ENCODE peak calls at places on chromosomes 4 and X, in nine cellular contexts. J, U, Q, S, L, O, W, M and R are unnamed samples.

GRCh38 chr4:140309124-140309870 is 64.1 kb upstream of the SCOC start:
- DNase-seq in J (no peak), U (no peak), Q (no peak), S (no peak), L (no peak), O (no peak), W (peak), M (peak), R (no peak)

GRCh38 chrX:108070891-108071290 is 20.5 kb downstream of the PSMD10 start:
- DNase-seq in J (peak), U (no peak), Q (no peak), S (no peak), L (no peak), O (no peak), W (peak), M (no peak), R (no peak)

GRCh38 chrX:132591719-132592275 is 103.0 kb upstream of the MBNL3 start:
- DNase-seq in J (no peak), U (no peak), Q (peak), S (no peak), L (no peak), O (no peak), W (no peak), M (no peak), R (no peak)

GRCh38 chr4:82515705-82516104 is 46.1 kb downstream of the TMEM150C start:
- DNase-seq in J (no peak), U (no peak), Q (peak), S (no peak), L (no peak), O (no peak), W (peak), M (no peak), R (no peak)

GRCh38 chr4:136687118-136687517 is 845.2 kb downstream of the PCDH18 start:
- DNase-seq in J (no peak), U (no peak), Q (no peak), S (no peak), L (no peak), O (no peak), W (no peak), M (peak), R (no peak)

GRCh38 chrX:8981742-8982141 is 52.2 kb downstream of the FAM9B start:
- DNase-seq in J (no peak), U (peak), Q (no peak), S (peak), L (no peak), O (no peak), W (no peak), M (no peak), R (no peak)

GRCh38 chr4:184280591-184281071 is 63.0 kb upstream of the ENPP6 start:
- DNase-seq in J (no peak), U (peak), Q (no peak), S (peak), L (no peak), O (no peak), W (no peak), M (peak), R (peak)

GRCh38 chr4:174528226-174528625 is 5.9 kb upstream of the HPGD start:
- DNase-seq in J (no peak), U (no peak), Q (no peak), S (no peak), L (no peak), O (no peak), W (no peak), M (no peak), R (no peak)

GRCh38 chr4:76822294-76822693 is 75.7 kb downstream of the SOWAHB start:
- DNase-seq in J (no peak), U (no peak), Q (no peak), S (no peak), L (no peak), O (no peak), W (no peak), M (no peak), R (no peak)

GRCh38 chr4:152357206-152357605 is 178.7 kb downstream of the FBXW7 start:
- DNase-seq in J (no peak), U (no peak), Q (no peak), S (no peak), L (no peak), O (no peak), W (no peak), M (no peak), R (no peak)

GRCh38 chr4:1092983-1093361 is 20.4 kb downstream of the RNF212 start:
- DNase-seq in J (no peak), U (no peak), Q (no peak), S (no peak), L (no peak), O (no peak), W (no peak), M (no peak), R (no peak)

GRCh38 chrX:107996124-107996523 is 14.0 kb upstream of the TEX13B start:
- DNase-seq in J (no peak), U (no peak), Q (no peak), S (no peak), L (no peak), O (no peak), W (no peak), M (peak), R (no peak)

GRCh38 chr4:98493305-98493704 is 165.1 kb downstream of the TSPAN5 start:
- DNase-seq in J (no peak), U (no peak), Q (no peak), S (no peak), L (no peak), O (no peak), W (no peak), M (no peak), R (peak)

GRCh38 chr4:78878031-78878430 is 61.2 kb downstream of the PAQR3 start:
- DNase-seq in J (no peak), U (no peak), Q (no peak), S (no peak), L (no peak), O (no peak), W (no peak), M (no peak), R (no peak)

GRCh38 chr4:5660185-5660584 is 48.2 kb downstream of the EVC2 start:
- DNase-seq in J (no peak), U (no peak), Q (no peak), S (no peak), L (no peak), O (no peak), W (no peak), M (no peak), R (no peak)

GRCh38 chr4:116101321-116101720 is 984.1 kb downstream of the TRAM1L1 start:
- DNase-seq in J (no peak), U (no peak), Q (no peak), S (no peak), L (no peak), O (no peak), W (no peak), M (no peak), R (no peak)